ENCODE peak calls at places on chromosomes 12 and 14, in seven cellular contexts. J is HCT116; H is Calu3; F is AG10803; A is CD4-positive, alpha-beta T cell; B is GM13976; I is progenitor cell of endocrine pancreas. U is an unnamed sample.

GRCh38 chr14:80447396-80447795 is 236.1 kb upstream of the DIO2 start:
- DNase-seq in A (no peak), J (no peak), H (no peak), I (no peak), F (peak), B (no peak), U (no peak)

GRCh38 chr14:106846218-106846617 is 1319.8 kb downstream of the TMEM121 start:
- DNase-seq in B (peak), A (no peak), I (no peak), J (no peak), H (no peak), F (no peak), U (no peak)

GRCh38 chr12:117863004-117863709 is 105.6 kb downstream of the KSR2 start:
- DNase-seq in F (peak), I (no peak), J (no peak), H (no peak), A (no peak), B (no peak), U (no peak)

GRCh38 chr14:105855893-105856675 is 329.7 kb downstream of the TMEM121 start:
- DNase-seq in I (no peak), F (no peak), A (no peak), H (no peak), B (peak), J (no peak), U (no peak)

GRCh38 chr14:63717704-63718103 is 10.2 kb downstream of the SGPP1 start:
- DNase-seq in I (no peak), A (no peak), J (peak), B (no peak), F (peak), H (no peak), U (no peak)

GRCh38 chr14:55458800-55459577 is 18.6 kb upstream of the TBPL2 start:
- DNase-seq in J (no peak), B (peak), F (peak), I (no peak), H (no peak), A (no peak), U (peak)

GRCh38 chr14:22908601-22909000 is 10.3 kb downstream of the RBM23 start:
- DNase-seq in I (no peak), B (no peak), J (no peak), F (peak), H (no peak), A (no peak), U (no peak)

GRCh38 chr12:24133385-24133784 is 183.9 kb upstream of the SOX5 start:
- DNase-seq in A (no peak), I (no peak), J (no peak), B (no peak), F (no peak), H (no peak), U (no peak)

GRCh38 chr14:88384653-88385205 is 728 bp upstream of the SPATA7 start:
- DNase-seq in H (no peak), B (peak), A (no peak), F (peak), J (no peak), I (no peak), U (no peak)

GRCh38 chr12:53564276-53564675 is 57.0 kb upstream of the NPFF start:
- DNase-seq in H (no peak), A (no peak), J (no peak), I (no peak), F (no peak), B (no peak), U (no peak)

GRCh38 chr12:6696690-6697583 is 3.7 kb downstream of the PIANP start:
- DNase-seq in J (no peak), H (no peak), F (no peak), A (no peak), B (peak), I (no peak), U (peak)

GRCh38 chr12:92973614-92974013 is 44.5 kb upstream of the EEA1 start:
- DNase-seq in I (no peak), H (no peak), B (peak), A (no peak), J (no peak), F (peak), U (peak)

GRCh38 chr12:92403210-92404175 is 257.8 kb upstream of the BTG1 start:
- DNase-seq in J (no peak), I (no peak), A (peak), B (peak), H (no peak), F (no peak), U (peak)

GRCh38 chr12:101713059-101713682 is 15.7 kb downstream of the CHPT1 start:
- DNase-seq in F (no peak), I (no peak), J (no peak), A (no peak), B (no peak), H (no peak), U (no peak)

GRCh38 chr12:126139355-126139754 is 1074.1 kb downstream of the AACS start:
- DNase-seq in H (no peak), A (no peak), I (no peak), J (no peak), F (no peak), B (no peak), U (no peak)
- TF ChIP-seq CTCF in H (no peak), A (no peak), I (no peak), J (peak), F (no peak), B (no peak), U (no peak)

DNA sequence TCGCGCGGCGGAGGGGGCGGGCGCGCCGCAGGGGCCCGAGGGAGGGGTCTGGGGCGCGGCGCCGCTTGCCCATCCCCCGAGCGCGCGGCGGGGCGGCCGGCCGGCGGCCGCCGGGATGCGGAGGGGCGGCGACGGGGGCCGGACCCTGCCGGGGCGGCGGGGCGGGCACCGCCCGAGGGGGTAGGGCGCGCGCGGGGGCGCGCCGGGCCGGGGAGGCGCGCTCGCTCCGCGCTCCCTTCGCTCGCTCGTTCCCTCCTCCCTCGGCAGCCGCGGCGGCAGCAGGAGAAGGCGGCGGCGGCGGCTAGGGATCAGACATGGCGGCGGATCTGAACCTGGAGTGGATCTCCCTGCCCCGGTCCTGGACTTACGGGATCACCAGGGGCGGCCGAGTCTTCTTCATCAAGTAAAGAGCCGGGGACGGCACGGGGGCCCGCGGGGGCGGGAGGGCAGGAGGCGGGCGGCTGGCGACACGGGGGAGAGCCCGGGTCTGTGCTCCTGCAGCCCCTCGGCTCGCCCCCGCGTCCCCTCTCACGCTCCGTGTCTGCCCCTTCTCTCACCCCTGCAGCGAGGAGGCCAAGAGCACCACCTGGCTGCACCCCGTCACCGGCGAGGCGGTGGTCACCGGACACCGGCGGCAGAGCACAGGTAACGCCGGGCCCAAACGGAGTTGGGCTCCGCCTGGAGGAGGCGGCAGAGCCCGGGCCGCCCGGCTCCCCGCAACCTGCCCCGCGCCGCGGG is at the start of gene PLEKHA5:
- DNase-seq in H (peak), A (no peak), F (peak), J (peak), B (peak), I (peak), U (peak)
- TF ChIP-seq CTCF in H (no peak), A (no peak), F (no peak), J (peak), B (no peak), I (peak), U (no peak)

GRCh38 chr12:108063192-108063591 is 65.9 kb upstream of the WSCD2 start:
- DNase-seq in I (no peak), H (no peak), F (peak), A (no peak), B (peak), J (peak), U (no peak)
- TF ChIP-seq CTCF in I (peak), H (peak), F (peak), A (no peak), B (peak), J (peak), U (peak)

GRCh38 chr12:87866602-87867292 is 162.5 kb downstream of the C12orf50 start:
- DNase-seq in J (peak), I (no peak), H (peak), B (no peak), F (peak), A (no peak), U (no peak)
- TF ChIP-seq CTCF in J (peak), I (peak), H (peak), B (peak), F (peak), A (no peak), U (peak)